ENCODE peak calls at places on chromosomes 16 and 17, in five cellular contexts. Y, G, R, X and A are unnamed samples.

GRCh38 chr16:20899503-20900298 is 457 bp downstream of the DCUN1D3 start:
- DNase-seq in Y (no peak), G (peak; percentile 37), R (peak; percentile 57), X (no peak), A (no peak)

GRCh38 chr17:16820979-16821543 is 131.0 kb downstream of the CCDC144A start:
- DNase-seq in Y (no peak), G (no peak), R (no peak), X (no peak), A (no peak)

GRCh38 chr17:65918921-65919546 is 272.9 kb downstream of the CEP112 start:
- DNase-seq in Y (no peak), G (no peak), R (no peak), X (no peak), A (no peak)

GRCh38 chr16:50948268-50948667 is 202.8 kb downstream of the SALL1 start:
- DNase-seq in Y (no peak), G (no peak), R (no peak), X (no peak), A (no peak)

GRCh38 chr17:6078370-6078950 is 8.3 kb downstream of the WSCD1 start:
- DNase-seq in Y (no peak), G (no peak), R (no peak), X (no peak), A (no peak)

GRCh38 chr17:68455756-68456528 is 1.4 kb downstream of the WIPI1 start:
- DNase-seq in Y (no peak), G (no peak), R (peak; percentile 34), X (no peak), A (peak; percentile 89)

GRCh38 chr17:40371261-40371929 is 6.9 kb upstream of the GJD3 start:
- DNase-seq in Y (no peak), G (peak; percentile 70), R (peak; percentile 52), X (no peak), A (no peak)

GRCh38 chr17:42740699-42741098 is 4.1 kb downstream of the EZH1 start:
- DNase-seq in Y (no peak), G (no peak), R (no peak), X (no peak), A (no peak)

GRCh38 chr17:72488542-72489272 is 367.9 kb downstream of the SOX9 start:
- DNase-seq in Y (no peak), G (no peak), R (no peak), X (no peak), A (no peak)

GRCh38 chr16:66703359-66704215 is 7.0 kb upstream of the CMTM4 start:
- DNase-seq in Y (no peak), G (peak; percentile 32), R (peak; percentile 78), X (no peak), A (no peak)

GRCh38 chr16:12681653-12682052 is 122.0 kb downstream of the CPPED1 start:
- DNase-seq in Y (no peak), G (no peak), R (no peak), X (no peak), A (no peak)

GRCh38 chr17:82014432-82014831 is 8.2 kb downstream of the CENPX start:
- DNase-seq in Y (no peak), G (no peak), R (peak; percentile 44), X (no peak), A (no peak)

GRCh38 chr17:62576382-62576781 is 51.1 kb upstream of the MRC2 start:
- DNase-seq in Y (no peak), G (no peak), R (no peak), X (no peak), A (no peak)

GRCh38 chr16:58451945-58452401 is 48.0 kb upstream of the NDRG4 start:
- DNase-seq in Y (peak; percentile 32), G (no peak), R (no peak), X (no peak), A (no peak)

GRCh38 chr16:49335828-49336227 is 37.8 kb upstream of the C16orf78 start:
- DNase-seq in Y (no peak), G (no peak), R (no peak), X (no peak), A (no peak)

GRCh38 chr16:3538222-3538621 is 37.4 kb downstream of the CLUAP1 start:
- DNase-seq in Y (no peak), G (no peak), R (no peak), X (no peak), A (no peak)

GRCh38 chr17:52201764-52202571 is 43.5 kb upstream of the CA10 start:
- DNase-seq in Y (no peak), G (no peak), R (peak; percentile 9), X (no peak), A (no peak)

DNA sequence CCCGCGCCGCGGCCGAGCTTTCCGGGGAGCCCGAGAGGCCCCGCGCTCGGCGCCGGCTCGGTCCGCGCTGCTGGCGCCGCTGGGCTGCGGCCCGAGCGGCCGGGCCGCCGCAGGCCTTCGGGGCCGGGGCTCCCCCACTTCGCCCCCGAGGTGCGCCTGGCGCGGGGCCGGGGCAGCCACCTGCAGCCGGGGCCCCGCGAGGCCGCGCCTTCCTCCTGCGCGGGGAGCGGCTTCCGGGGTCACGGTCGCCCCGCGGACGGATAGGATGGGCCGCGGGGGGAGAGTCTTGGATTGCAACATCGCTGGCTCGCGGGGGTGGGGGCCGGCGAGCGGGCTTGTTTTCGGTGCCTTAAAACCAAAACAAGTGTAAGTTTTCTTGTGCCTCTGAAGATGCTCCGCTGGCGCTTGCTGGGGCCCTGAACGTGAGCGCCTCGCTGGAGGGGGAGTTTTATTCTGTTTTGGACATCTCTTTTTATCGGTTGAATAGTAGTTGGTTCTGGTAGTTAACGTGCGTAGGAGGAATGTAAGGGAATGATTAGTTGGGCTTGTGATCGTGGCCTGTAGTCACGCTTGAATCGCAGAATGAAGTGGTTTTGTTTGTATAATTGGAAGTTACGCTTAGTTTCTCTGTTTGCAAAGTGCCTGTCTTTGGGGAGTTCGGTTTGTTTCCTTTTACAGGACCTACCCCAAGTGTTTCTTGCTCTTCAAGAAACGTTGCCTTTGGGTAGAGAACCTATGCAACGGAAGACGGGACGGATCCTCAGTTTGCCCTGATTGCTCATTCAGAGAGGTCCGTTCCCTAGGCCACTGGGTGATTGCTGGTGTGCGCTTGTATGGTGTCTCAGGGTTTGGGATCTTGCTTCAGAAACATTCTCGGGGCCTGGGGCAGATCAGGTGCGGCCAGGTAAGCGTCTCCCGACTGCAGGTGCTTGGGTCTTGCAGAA is 724 bp downstream of the UBE2I start:
- DNase-seq in Y (no peak), G (peak; percentile 67), R (peak; percentile 67), X (no peak), A (peak; percentile 45)
- TF ChIP-seq RCOR1 in Y (no peak), G (no peak), R (no peak), X (no peak), A (no peak)

GRCh38 chr17:31721291-31722025 is 137.6 kb downstream of the COPRS start:
- DNase-seq in Y (no peak), G (no peak), R (no peak), X (no peak), A (peak; percentile 26)
- H3K27ac ChIP-seq in Y (no peak overlapping the region), G (no peak overlapping the region), R (peak overlapping the region; percentile 65), X (no peak overlapping the region), A (peak overlapping the region; percentile 9)

DNA sequence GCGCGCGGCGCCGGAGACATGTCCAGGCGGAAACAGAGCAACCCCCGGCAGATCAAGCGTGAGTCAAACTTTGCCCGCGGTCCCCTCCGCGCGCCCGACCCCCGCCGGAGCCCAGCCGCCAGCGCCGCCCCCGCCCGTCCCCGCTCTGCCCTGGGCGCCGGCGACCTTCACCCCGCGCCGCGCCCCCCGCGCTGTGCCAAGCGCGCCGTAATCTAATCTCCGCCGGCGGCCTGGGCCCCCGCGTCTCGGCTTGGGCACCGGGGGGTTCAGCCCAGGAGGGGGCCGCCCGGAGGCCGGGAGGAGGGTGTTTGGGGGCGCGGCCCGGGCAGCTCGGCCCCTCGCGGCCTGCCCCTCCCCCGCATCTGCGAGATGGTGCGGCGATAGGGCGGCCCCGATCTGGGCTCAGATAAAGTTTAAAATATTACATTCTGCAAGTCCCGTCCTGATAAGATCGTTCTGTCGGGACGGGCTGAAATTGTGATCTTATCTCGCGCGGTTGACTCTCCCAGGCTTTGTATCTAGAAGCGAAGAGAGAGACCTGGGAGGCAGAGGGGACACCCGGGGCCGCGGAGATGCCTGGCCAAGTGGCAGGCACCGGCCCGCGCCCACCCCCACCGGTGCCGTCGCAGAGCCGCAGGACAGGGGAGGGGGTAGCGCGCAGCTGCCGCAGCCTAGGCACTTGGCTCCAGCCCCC is 688 bp downstream of the ZFPM1 start:
- DNase-seq in Y (no peak), G (no peak), R (peak; percentile 65), X (no peak), A (no peak)
- TF ChIP-seq RCOR1 in Y (no peak), G (no peak), R (no peak), X (no peak), A (no peak)

GRCh38 chr17:50220811-50221210 is 19.4 kb upstream of the COL1A1 start:
- DNase-seq in Y (no peak), G (no peak), R (no peak), X (no peak), A (no peak)

GRCh38 chr17:50219345-50219744 is 17.9 kb upstream of the COL1A1 start:
- DNase-seq in Y (peak; percentile 71), G (no peak), R (no peak), X (no peak), A (peak; percentile 90)

GRCh38 chr17:50219939-50220465 is 18.6 kb upstream of the COL1A1 start:
- DNase-seq in Y (no peak), G (no peak), R (no peak), X (no peak), A (peak; percentile 75)

GRCh38 chr17:50218771-50219315 is 17.4 kb upstream of the COL1A1 start:
- DNase-seq in Y (no peak), G (no peak), R (no peak), X (no peak), A (peak; percentile 96)

GRCh38 chr17:50218071-50218759 is 16.8 kb upstream of the COL1A1 start:
- DNase-seq in Y (no peak), G (no peak), R (no peak), X (no peak), A (peak; percentile 65)
- H3K27ac ChIP-seq in Y (peak overlapping the region; percentile 87), G (no peak overlapping the region), R (peak overlapping the region; percentile 100), X (no peak overlapping the region), A (peak overlapping the region; percentile 65)

GRCh38 chr17:27980035-27980434 is 62.4 kb upstream of the NLK start:
- DNase-seq in Y (peak; percentile 42), G (no peak), R (no peak), X (no peak), A (peak; percentile 75)
- TF ChIP-seq RCOR1 in Y (no peak), G (no peak), R (no peak), X (no peak), A (no peak)